ENCODE peak calls at places on chromosomes 6 and 20, in ten cellular contexts. G, U, M, Y, S, B, Z, K, F and C are unnamed samples.

GRCh38 chr6:5164092-5164491 is 79.0 kb downstream of the PPP1R3G start:
- DNase-seq in G (no peak), U (no peak), M (no peak), Y (no peak), S (no peak), B (no peak), Z (no peak), K (no peak), F (no peak), C (no peak)

GRCh38 chr20:61985096-61985495 is 80.6 kb downstream of the TAF4 start:
- DNase-seq in G (no peak), U (no peak), M (no peak), Y (no peak), S (no peak), B (no peak), Z (no peak), K (no peak), F (no peak), C (no peak)

GRCh38 chr6:13334953-13335352 is 6.6 kb upstream of the TBC1D7 start:
- DNase-seq in G (no peak), U (no peak), M (no peak), Y (no peak), S (no peak), B (no peak), Z (no peak), K (peak; percentile 17), F (no peak), C (no peak)

GRCh38 chr20:50221501-50222323 is 31.1 kb downstream of the CEBPB start:
- DNase-seq in G (no peak), U (no peak), M (no peak), Y (no peak), S (peak; percentile 93), B (no peak), Z (no peak), K (peak; percentile 59), F (no peak), C (no peak)

GRCh38 chr6:35093783-35094182 is 47.4 kb downstream of the TCP11 start:
- DNase-seq in G (no peak), U (no peak), M (no peak), Y (no peak), S (no peak), B (no peak), Z (no peak), K (no peak), F (no peak), C (no peak)

GRCh38 chr6:56745971-56746370 is 103.3 kb upstream of the DST start:
- DNase-seq in G (no peak), U (no peak), M (no peak), Y (no peak), S (no peak), B (no peak), Z (no peak), K (no peak), F (no peak), C (no peak)

GRCh38 chr6:53673138-53673801 is 7.7 kb upstream of the KLHL31 start:
- DNase-seq in G (no peak), U (no peak), M (no peak), Y (peak; percentile 43), S (peak; percentile 70), B (peak; percentile 60), Z (no peak), K (peak; percentile 79), F (no peak), C (no peak)

GRCh38 chr6:3610896-3611295 is 140.6 kb downstream of the PXDC1 start:
- DNase-seq in G (no peak), U (no peak), M (no peak), Y (no peak), S (no peak), B (no peak), Z (no peak), K (peak; percentile 6), F (no peak), C (no peak)

GRCh38 chr20:45974896-45975565 is 3.0 kb upstream of the ZNF335 start:
- DNase-seq in G (no peak), U (no peak), M (no peak), Y (no peak), S (no peak), B (no peak), Z (no peak), K (no peak), F (no peak), C (no peak)

GRCh38 chr6:100512203-100512862 is 47.6 kb upstream of the SIM1 start:
- DNase-seq in G (no peak), U (no peak), M (no peak), Y (no peak), S (no peak), B (no peak), Z (no peak), K (peak; percentile 82), F (no peak), C (no peak)

GRCh38 chr20:25249198-25249931 is 1.5 kb downstream of the PYGB start:
- DNase-seq in G (no peak), U (no peak), M (no peak), Y (no peak), S (peak; percentile 36), B (no peak), Z (no peak), K (no peak), F (no peak), C (no peak)

GRCh38 chr6:24273471-24273870 is 84.4 kb downstream of the DCDC2 start:
- DNase-seq in G (no peak), U (no peak), M (no peak), Y (no peak), S (peak; percentile 12), B (no peak), Z (no peak), K (peak; percentile 43), F (no peak), C (no peak)

GRCh38 chr20:64224344-64225165 is 31.0 kb upstream of the PCMTD2 start:
- DNase-seq in G (no peak), U (no peak), M (no peak), Y (no peak), S (peak; percentile 99), B (no peak), Z (no peak), K (peak; percentile 95), F (no peak), C (no peak)

GRCh38 chr6:47267301-47267700 is 42.4 kb downstream of the TNFRSF21 start:
- DNase-seq in G (no peak), U (no peak), M (no peak), Y (no peak), S (no peak), B (no peak), Z (no peak), K (peak; percentile 60), F (no peak), C (no peak)

GRCh38 chr6:41774841-41775240 is 4.9 kb downstream of the FRS3 start:
- DNase-seq in G (no peak), U (no peak), M (no peak), Y (no peak), S (no peak), B (no peak), Z (no peak), K (no peak), F (no peak), C (no peak)

GRCh38 chr6:5334341-5334740 is 73.0 kb downstream of the FARS2 start:
- DNase-seq in G (no peak), U (no peak), M (no peak), Y (no peak), S (no peak), B (no peak), Z (no peak), K (peak; percentile 70), F (no peak), C (no peak)

GRCh38 chr6:52720301-52720700 is 43.0 kb downstream of the GSTA2 start:
- DNase-seq in G (no peak), U (no peak), M (no peak), Y (no peak), S (no peak), B (no peak), Z (no peak), K (no peak), F (no peak), C (no peak)

GRCh38 chr6:84687487-84687886 is 76.9 kb downstream of the TBX18 start:
- DNase-seq in G (no peak), U (no peak), M (no peak), Y (no peak), S (no peak), B (no peak), Z (no peak), K (peak; percentile 39), F (no peak), C (no peak)

GRCh38 chr6:83511901-83512681 is at the start of gene PRSS35:
- DNase-seq in G (no peak), U (no peak), M (peak; percentile 58), Y (peak; percentile 34), S (peak; percentile 59), B (peak; percentile 57), Z (no peak), K (peak; percentile 47), F (no peak), C (peak; percentile 28)

GRCh38 chr6:89763550-89763949 is 56.0 kb downstream of the MDN1 start:
- DNase-seq in G (no peak), U (no peak), M (no peak), Y (no peak), S (no peak), B (no peak), Z (no peak), K (peak; percentile 79), F (no peak), C (no peak)

GRCh38 chr6:154878866-154879491 is 116.1 kb upstream of the TIAM2 start:
- DNase-seq in G (no peak), U (no peak), M (no peak), Y (no peak), S (no peak), B (no peak), Z (no peak), K (peak; percentile 55), F (no peak), C (no peak)

GRCh38 chr20:14415492-14415891 is 78.1 kb upstream of the FLRT3 start:
- DNase-seq in G (no peak), U (no peak), M (no peak), Y (no peak), S (no peak), B (no peak), Z (no peak), K (no peak), F (no peak), C (no peak)

GRCh38 chr6:11043552-11043960 is 549 bp downstream of the ELOVL2 start:
- DNase-seq in G (no peak), U (no peak), M (no peak), Y (no peak), S (no peak), B (no peak), Z (no peak), K (no peak), F (no peak), C (peak; percentile 24)

GRCh38 chr20:7879883-7880282 is 60.4 kb downstream of the HAO1 start:
- DNase-seq in G (no peak), U (no peak), M (no peak), Y (no peak), S (no peak), B (peak; percentile 4), Z (no peak), K (peak; percentile 83), F (no peak), C (no peak)

GRCh38 chr6:37566209-37566859 is 66.6 kb upstream of the CCDC167 start:
- DNase-seq in G (no peak), U (peak; percentile 83), M (peak; percentile 65), Y (peak; percentile 15), S (peak; percentile 84), B (no peak), Z (peak; percentile 61), K (peak; percentile 23), F (peak; percentile 31), C (peak; percentile 77)

GRCh38 chr6:16760536-16761468 is at the start of gene ATXN1:
- DNase-seq in G (peak; percentile 66), U (peak; percentile 51), M (peak; percentile 78), Y (no peak), S (no peak), B (peak; percentile 61), Z (peak; percentile 15), K (no peak), F (no peak), C (no peak)